ENCODE peak calls at places on chromosomes 11 and 22, in nine cellular contexts. C is neural progenitor cell; R is PC-3; L is CD8-positive, alpha-beta memory T cell; E is uterus; O is SJSA1; V is tibial nerve; B is H9; H is body of pancreas. Z is an unnamed sample.
A peak's percentile ranks its signal among the peaks of the same experiment; 100 is the strongest.

GRCh38 chr11:1203505-1204271 is 19.2 kb upstream of the MUC5B start:
- DNase-seq in C (no peak), R (peak; percentile 69), L (peak; percentile 43), E (peak; percentile 7), O (peak; percentile 18), V (no peak), B (peak; percentile 25), H (no peak), Z (no peak)

GRCh38 chr11:113305440-113306336 is 8.7 kb upstream of the TTC12 start:
- DNase-seq in C (peak; percentile 86), R (peak; percentile 90), L (peak; percentile 80), E (peak; percentile 60), O (peak; percentile 62), V (peak; percentile 73), B (peak; percentile 78), H (peak; percentile 89), Z (peak; percentile 78)

GRCh38 chr11:120626791-120627190 is 115.2 kb downstream of the GRIK4 start:
- DNase-seq in C (no peak), R (no peak), L (no peak), E (no peak), O (no peak), V (no peak), B (no peak), H (no peak), Z (no peak)

GRCh38 chr22:42368379-42369249 is 63.6 kb downstream of the NFAM1 start:
- DNase-seq in C (peak; percentile 76), R (no peak), L (peak; percentile 55), E (no peak), O (no peak), V (no peak), B (peak; percentile 85), H (peak; percentile 27), Z (no peak)

GRCh38 chr11:14499178-14499559 is 442 bp downstream of the COPB1 start:
- DNase-seq in C (peak; percentile 60), R (peak; percentile 7), L (no peak), E (peak; percentile 30), O (peak; percentile 54), V (no peak), B (peak; percentile 35), H (peak; percentile 53), Z (peak; percentile 30)

GRCh38 chr11:1231396-1232327 is 8.8 kb downstream of the MUC5B start:
- DNase-seq in C (no peak), R (no peak), L (peak; percentile 41), E (no peak), O (no peak), V (no peak), B (peak; percentile 24), H (peak; percentile 4), Z (no peak)

GRCh38 chr11:11057472-11057854 is 199.6 kb upstream of the ZBED5 start:
- DNase-seq in C (no peak), R (no peak), L (no peak), E (no peak), O (no peak), V (no peak), B (no peak), H (no peak), Z (no peak)

GRCh38 chr22:48894804-48895250 is 932.8 kb downstream of the BRD1 start:
- DNase-seq in C (no peak), R (no peak), L (no peak), E (no peak), O (peak; percentile 42), V (no peak), B (no peak), H (no peak), Z (no peak)

GRCh38 chr22:42764895-42765363 is 44.3 kb upstream of the A4GALT start:
- DNase-seq in C (no peak), R (no peak), L (no peak), E (no peak), O (no peak), V (no peak), B (no peak), H (no peak), Z (no peak)

GRCh38 chr11:117295438-117296137 is 4.4 kb downstream of the BACE1-AS start:
- DNase-seq in C (no peak), R (no peak), L (no peak), E (no peak), O (no peak), V (no peak), B (no peak), H (peak; percentile 49), Z (no peak)

GRCh38 chr11:69949327-69949726 is 128.8 kb upstream of the ANO1 start:
- DNase-seq in C (no peak), R (peak; percentile 99), L (no peak), E (no peak), O (peak; percentile 100), V (no peak), B (peak; percentile 48), H (peak; percentile 50), Z (no peak)

GRCh38 chr22:36577019-36577418 is 48.1 kb upstream of the EIF3D start:
- DNase-seq in C (no peak), R (peak; percentile 90), L (no peak), E (no peak), O (peak; percentile 88), V (no peak), B (no peak), H (no peak), Z (no peak)

DNA sequence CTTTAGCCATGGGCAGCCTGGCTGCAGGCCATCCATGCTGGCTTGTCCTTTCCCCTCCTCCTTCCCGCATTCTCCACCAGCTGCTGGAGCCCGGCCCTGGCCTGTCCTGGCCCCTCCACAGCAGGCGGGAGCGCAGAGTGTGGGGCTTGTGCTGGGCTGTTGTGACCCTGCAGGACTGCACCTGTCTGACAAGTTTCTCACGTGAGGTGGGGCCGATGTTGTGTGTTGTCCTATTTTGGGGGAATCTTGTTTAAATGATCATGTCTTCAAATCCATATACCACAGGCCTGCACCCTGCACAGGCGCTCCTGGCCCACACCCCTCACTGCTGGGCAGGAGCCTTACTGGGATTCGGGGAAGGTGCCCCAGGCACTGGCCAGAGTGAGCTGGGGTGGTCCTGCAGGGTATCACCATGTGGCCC is 30.4 kb downstream of the TBC1D22A start:
- DNase-seq in C (no peak), R (no peak), L (no peak), E (no peak), O (no peak), V (no peak), B (no peak), H (peak; percentile 3), Z (no peak)
- H3K27ac ChIP-seq in C (no peak overlapping the region), R (no peak overlapping the region), L (no peak overlapping the region), E (peak overlapping the region; percentile 72), O (no peak overlapping the region), V (no peak overlapping the region), B (no peak overlapping the region), H (no peak overlapping the region), Z (no peak overlapping the region)

DNA sequence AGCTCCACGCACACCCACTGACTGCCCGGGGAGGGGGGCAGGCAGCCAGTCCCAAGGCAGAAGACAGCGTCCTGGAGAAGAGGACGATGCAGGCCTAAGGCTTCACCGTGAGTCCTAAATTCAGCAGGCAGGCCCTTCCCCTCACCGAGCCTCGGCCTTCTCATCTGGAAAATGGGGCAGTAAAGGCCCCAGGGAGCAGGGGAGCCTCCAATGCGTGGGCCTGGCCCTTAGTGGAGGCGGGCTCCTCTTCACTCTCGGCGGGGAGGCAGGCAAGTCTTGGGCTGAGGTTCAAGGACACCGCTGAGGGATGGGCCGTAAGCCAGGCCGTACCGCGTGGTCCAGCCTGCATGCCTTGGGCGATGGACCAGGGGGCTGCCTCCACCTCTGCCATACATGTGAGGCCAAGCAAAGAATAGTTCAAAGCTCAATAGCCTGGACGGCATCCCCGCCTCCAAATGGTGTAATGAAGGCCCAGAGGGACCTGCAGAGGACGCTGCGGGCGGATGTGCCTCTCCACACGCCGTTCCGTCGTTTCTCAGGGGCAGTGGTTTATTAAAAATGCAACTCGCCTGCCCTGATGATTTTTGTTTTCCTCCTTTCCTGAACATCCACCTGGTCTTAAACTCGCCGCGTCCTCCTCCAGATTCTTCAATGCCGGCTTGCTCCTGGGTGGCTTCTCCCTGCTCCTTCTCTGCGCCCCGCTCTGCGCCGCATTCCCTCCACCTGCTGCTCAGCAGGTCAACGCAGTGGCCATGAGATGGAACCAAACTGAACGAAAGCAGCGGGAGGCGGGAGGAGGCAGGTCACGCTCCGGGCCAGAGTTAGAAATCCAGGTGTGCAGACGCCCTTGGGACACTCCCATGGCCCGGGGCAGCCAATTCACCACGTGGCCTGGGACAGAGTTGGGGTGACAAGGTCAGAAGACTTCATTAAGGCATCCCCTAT is 627.8 kb downstream of the TBC1D22A start:
- DNase-seq in C (no peak), R (no peak), L (no peak), E (no peak), O (no peak), V (no peak), B (no peak), H (no peak), Z (no peak)
- H3K9me3 ChIP-seq in C (no peaks in the 10 kb centered on the region), R (no peaks in the 10 kb centered on the region), L (no peaks in the 10 kb centered on the region), E (no peaks in the 10 kb centered on the region), O (no peaks in the 10 kb centered on the region), V (no peaks in the 10 kb centered on the region), B (peaks cover 99% of the 10 kb centered on the region), H (no peaks in the 10 kb centered on the region), Z (no peaks in the 10 kb centered on the region)

GRCh38 chr11:119194811-119195210 is 9.5 kb downstream of the NHERF4 start:
- DNase-seq in C (no peak), R (no peak), L (no peak), E (no peak), O (no peak), V (no peak), B (no peak), H (no peak), Z (no peak)

GRCh38 chr11:119196833-119197483 is 9.2 kb upstream of the CBL start:
- DNase-seq in C (peak; percentile 84), R (peak; percentile 94), L (peak; percentile 75), E (peak; percentile 81), O (no peak), V (peak; percentile 87), B (peak; percentile 73), H (peak; percentile 79), Z (peak; percentile 89)

GRCh38 chr11:119193626-119194025 is 8.4 kb downstream of the NHERF4 start:
- DNase-seq in C (no peak), R (no peak), L (no peak), E (no peak), O (no peak), V (no peak), B (no peak), H (no peak), Z (no peak)

GRCh38 chr11:119193001-119193400 is 7.7 kb downstream of the NHERF4 start:
- DNase-seq in C (no peak), R (no peak), L (no peak), E (no peak), O (no peak), V (no peak), B (no peak), H (no peak), Z (no peak)

DNA sequence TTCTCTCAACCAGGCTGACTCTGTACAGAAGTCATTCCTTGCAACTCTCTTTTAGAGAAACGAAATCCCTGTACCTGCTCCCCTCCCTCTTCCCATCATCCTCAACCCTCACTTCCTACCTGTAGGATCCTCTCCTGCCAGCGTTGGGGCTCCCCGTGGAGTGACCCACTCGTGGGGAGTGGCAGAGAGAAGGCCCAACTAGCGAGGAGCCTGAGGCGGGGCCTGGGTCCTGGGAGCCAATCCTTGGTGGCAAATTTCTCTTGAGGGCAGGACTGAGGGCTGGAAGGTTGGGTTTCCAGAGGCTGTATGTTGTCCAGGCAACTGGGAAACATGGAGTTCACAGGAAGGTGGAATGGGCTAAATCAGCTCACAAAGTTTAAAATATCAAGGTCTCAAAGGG is 10.4 kb downstream of the NHERF4 start:
- DNase-seq in C (peak; percentile 63), R (peak; percentile 73), L (no peak), E (no peak), O (no peak), V (no peak), B (peak; percentile 96), H (peak; percentile 44), Z (peak; percentile 58)
- H3K4me1 ChIP-seq in C (no peaks in the 10 kb centered on the region), R (peaks cover 14% of the 10 kb centered on the region), L (no peaks in the 10 kb centered on the region), E (no peaks in the 10 kb centered on the region), O (no peaks in the 10 kb centered on the region), V (no peaks in the 10 kb centered on the region), B (peaks cover 2% of the 10 kb centered on the region), H (no peaks in the 10 kb centered on the region), Z (no peaks in the 10 kb centered on the region)

GRCh38 chr11:102518296-102519094 is 12.1 kb downstream of the MMP7 start:
- DNase-seq in C (peak; percentile 3), R (peak; percentile 29), L (no peak), E (no peak), O (no peak), V (no peak), B (no peak), H (no peak), Z (peak; percentile 57)
- H3K27ac ChIP-seq in C (no peak overlapping the region), R (no peak overlapping the region), L (no peak overlapping the region), E (no peak overlapping the region), O (no peak overlapping the region), V (no peak overlapping the region), B (no peak overlapping the region), H (no peak overlapping the region), Z (no peak overlapping the region)